ENCODE peak calls at places on chromosomes 3 and 15, in nine cellular contexts. I is SJSA1; K is upper lobe of right lung; M is neuronal stem cell; G is tibial nerve; P is CD4-positive, alpha-beta memory T cell; L is thoracic aorta; A is adrenal gland; R is RWPE2. V is an unnamed sample. For H3K4me1, H3K9me3 and H3K27me3, the result is how much of the 10 kb centered on the place peaks cover.

GRCh38 chr3:78659386-78659987 is 1108.3 kb downstream of the ROBO1 start:
- DNase-seq in G (peak), P (no peak), R (no peak), M (peak), A (peak), L (no peak), K (no peak), I (peak), V (peak)

GRCh38 chr15:90248760-90249122 is 615 bp upstream of the TTLL13 start:
- DNase-seq in L (no peak), K (no peak), R (no peak), M (no peak), A (no peak), I (no peak), G (no peak), P (no peak), V (no peak)

GRCh38 chr15:66761723-66762595 is 59.9 kb downstream of the SMAD6 start:
- DNase-seq in R (peak), I (peak), G (no peak), P (no peak), M (no peak), L (no peak), A (no peak), K (no peak), V (no peak)

GRCh38 chr3:144564011-144564410 is 592.4 kb downstream of the DIPK2A start:
- DNase-seq in A (no peak), R (no peak), M (no peak), K (no peak), L (no peak), I (no peak), P (no peak), G (no peak), V (no peak)

GRCh38 chr15:99436472-99437314 is 129.1 kb upstream of the MEF2A start:
- DNase-seq in L (no peak), P (no peak), A (peak), I (no peak), K (peak), R (peak), G (no peak), M (no peak), V (no peak)

GRCh38 chr3:55474213-55474632 is 12.9 kb downstream of the WNT5A start:
- DNase-seq in R (no peak), A (no peak), L (no peak), M (peak), I (no peak), G (no peak), K (no peak), P (no peak), V (no peak)

GRCh38 chr3:72311425-72311824 is 526.5 kb upstream of the PROK2 start:
- DNase-seq in M (no peak), K (no peak), I (no peak), P (no peak), R (no peak), A (peak), L (no peak), G (no peak), V (no peak)

GRCh38 chr3:134608023-134608758 is 42.6 kb downstream of the KY start:
- DNase-seq in G (no peak), L (no peak), A (no peak), P (no peak), I (no peak), K (no peak), M (no peak), R (no peak), V (no peak)

GRCh38 chr15:47718474-47719440 is 1.5 kb downstream of the SEMA6D start:
- DNase-seq in P (no peak), K (peak), I (peak), L (no peak), M (no peak), G (peak), A (no peak), R (no peak), V (peak)

GRCh38 chr15:73082719-73083275 is 30.5 kb downstream of the NEO1 start:
- DNase-seq in K (no peak), G (no peak), L (no peak), M (no peak), I (no peak), P (no peak), A (no peak), R (no peak), V (no peak)

GRCh38 chr3:17183951-17184550 is 299.3 kb downstream of the PLCL2 start:
- DNase-seq in K (no peak), L (no peak), M (no peak), I (no peak), G (no peak), R (no peak), P (no peak), A (no peak), V (no peak)

GRCh38 chr15:38883987-38884386 is 319.4 kb upstream of the RASGRP1 start:
- DNase-seq in I (peak), P (no peak), K (no peak), G (no peak), A (no peak), M (no peak), L (no peak), R (no peak), V (no peak)

GRCh38 chr3:182921665-182922355 is 58.5 kb downstream of the DCUN1D1 start:
- DNase-seq in K (no peak), M (no peak), G (no peak), I (no peak), L (no peak), R (no peak), P (no peak), A (no peak), V (no peak)

GRCh38 chr3:11136871-11137626 is 17.2 kb upstream of the HRH1 start:
- DNase-seq in A (peak), K (no peak), L (peak), R (peak), G (peak), P (no peak), I (peak), M (no peak), V (no peak)

GRCh38 chr3:71587958-71588357 is 4.4 kb upstream of the FOXP1 start:
- DNase-seq in L (no peak), P (no peak), K (no peak), R (no peak), A (no peak), I (no peak), G (no peak), M (no peak), V (no peak)

GRCh38 chr3:185549111-185549510 is 3.3 kb downstream of the LIPH start:
- DNase-seq in M (no peak), R (peak), A (peak), L (peak), K (no peak), I (peak), P (no peak), G (peak), V (no peak)

GRCh38 chr15:69753867-69754266 is 301.2 kb downstream of the RPLP1 start:
- DNase-seq in K (no peak), A (no peak), G (no peak), P (no peak), L (no peak), M (no peak), I (no peak), R (no peak), V (no peak)

GRCh38 chr3:52498134-52499054 is 3.3 kb downstream of the STAB1 start:
- DNase-seq in R (no peak), L (no peak), K (peak), I (no peak), P (no peak), G (peak), A (peak), M (no peak), V (no peak)

GRCh38 chr15:32837935-32838334 is 120.1 kb downstream of the GREM1 start:
- DNase-seq in R (no peak), G (no peak), L (no peak), P (no peak), K (no peak), I (no peak), A (no peak), M (no peak), V (no peak)

GRCh38 chr3:126398423-126399347 is 4.0 kb downstream of the CFAP100 start:
- DNase-seq in A (no peak), I (no peak), G (no peak), K (peak), M (no peak), R (no peak), P (no peak), L (no peak), V (no peak)

GRCh38 chr3:58383904-58384303 is 49.7 kb downstream of the PDHB start:
- DNase-seq in P (no peak), G (peak), L (no peak), I (peak), K (no peak), R (peak), A (peak), M (no peak), V (no peak)

GRCh38 chr3:36804295-36805055 is 40.1 kb upstream of the DCLK3 start:
- DNase-seq in R (no peak), P (no peak), A (no peak), L (no peak), M (no peak), I (no peak), G (no peak), K (no peak), V (no peak)

GRCh38 chr3:163622384-163622783 is 1455.9 kb downstream of the SI start:
- DNase-seq in L (no peak), P (no peak), G (no peak), M (peak), K (no peak), I (no peak), A (no peak), R (no peak), V (peak)

GRCh38 chr3:10339376-10339955 is 18.6 kb upstream of the SEC13 start:
- DNase-seq in K (no peak), A (no peak), L (no peak), R (no peak), G (no peak), P (no peak), M (no peak), I (no peak), V (no peak)

GRCh38 chr15:70704731-70705130 is 58.6 kb downstream of the UACA start:
- DNase-seq in M (no peak), I (no peak), P (no peak), K (no peak), R (no peak), G (no peak), L (no peak), A (no peak), V (peak)

GRCh38 chr3:178146406-178146831 is 389.8 kb upstream of the KCNMB2 start:
- DNase-seq in A (no peak), R (no peak), K (no peak), L (no peak), G (no peak), M (peak), P (no peak), I (no peak), V (no peak)

GRCh38 chr15:101207867-101208288 is 44.0 kb downstream of the CHSY1 start:
- DNase-seq in A (peak), K (no peak), M (no peak), L (no peak), P (no peak), I (no peak), G (peak), R (peak), V (no peak)

GRCh38 chr3:134306334-134306733 is 55.7 kb upstream of the RYK start:
- DNase-seq in K (no peak), R (no peak), P (no peak), I (no peak), L (no peak), G (no peak), M (no peak), A (no peak), V (no peak)

GRCh38 chr3:183189641-183190040 is 27.1 kb upstream of the LAMP3 start:
- DNase-seq in M (no peak), G (no peak), K (no peak), P (no peak), A (peak), R (no peak), L (no peak), I (no peak), V (no peak)

GRCh38 chr15:33007295-33007855 is 187.1 kb downstream of the FMN1 start:
- DNase-seq in I (peak), P (no peak), L (no peak), K (no peak), R (no peak), M (no peak), G (no peak), A (no peak), V (peak)

GRCh38 chr15:59372352-59373211 is at the start of gene MYO1E:
- DNase-seq in A (peak), P (peak), G (peak), K (peak), M (peak), I (peak), L (peak), R (peak), V (peak)

GRCh38 chr15:67456677-67457529 is 64.0 kb upstream of the C15orf61 start:
- DNase-seq in L (peak), A (peak), I (peak), M (peak), G (peak), R (no peak), K (peak), P (peak), V (peak)

GRCh38 chr3:195102609-195103467 is 168.1 kb downstream of the XXYLT1 start:
- DNase-seq in K (peak), A (peak), P (no peak), M (no peak), L (no peak), G (peak), I (peak), R (no peak), V (no peak)

GRCh38 chr15:65839354-65839901 is 29.9 kb upstream of the RAB11A start:
- DNase-seq in I (no peak), K (no peak), P (no peak), L (no peak), A (no peak), M (no peak), R (no peak), G (no peak), V (peak)

GRCh38 chr3:61181874-61182273 is 69.4 kb downstream of the FHIT start:
- DNase-seq in K (no peak), L (no peak), P (no peak), M (no peak), A (peak), G (no peak), I (no peak), R (no peak), V (no peak)

GRCh38 chr3:85148056-85148455 is 189.3 kb downstream of the CADM2 start:
- DNase-seq in M (no peak), G (no peak), K (no peak), L (no peak), R (no peak), A (no peak), I (no peak), P (no peak), V (no peak)

DNA sequence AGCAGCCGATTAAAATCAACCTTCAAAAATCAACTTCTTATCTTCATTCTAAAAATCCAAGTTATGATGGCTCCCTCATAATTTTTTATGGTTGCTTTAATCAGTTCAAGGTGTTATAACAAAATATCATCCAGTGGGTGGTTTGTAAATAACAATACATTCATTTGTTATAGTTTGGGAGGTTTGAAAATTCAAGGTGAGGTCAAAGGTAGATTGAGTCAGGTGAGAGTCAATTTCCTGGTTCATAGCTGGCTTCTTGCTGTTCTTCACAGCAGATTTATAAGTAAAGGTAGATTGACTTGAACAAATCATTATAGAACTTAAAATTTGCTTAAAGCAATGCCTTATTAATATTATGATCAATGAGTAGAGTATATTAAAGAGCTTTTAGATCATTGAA is 192.8 kb downstream of the CADM2 start:
- DNase-seq in M (no peak), L (no peak), A (no peak), G (no peak), R (no peak), K (no peak), P (no peak), I (no peak), V (no peak)
- H3K4me1 ChIP-seq in M (under half), L (under half), A (under half), G (under half), R (under half), K (under half), P (under half), I (under half), V (under half)

DNA sequence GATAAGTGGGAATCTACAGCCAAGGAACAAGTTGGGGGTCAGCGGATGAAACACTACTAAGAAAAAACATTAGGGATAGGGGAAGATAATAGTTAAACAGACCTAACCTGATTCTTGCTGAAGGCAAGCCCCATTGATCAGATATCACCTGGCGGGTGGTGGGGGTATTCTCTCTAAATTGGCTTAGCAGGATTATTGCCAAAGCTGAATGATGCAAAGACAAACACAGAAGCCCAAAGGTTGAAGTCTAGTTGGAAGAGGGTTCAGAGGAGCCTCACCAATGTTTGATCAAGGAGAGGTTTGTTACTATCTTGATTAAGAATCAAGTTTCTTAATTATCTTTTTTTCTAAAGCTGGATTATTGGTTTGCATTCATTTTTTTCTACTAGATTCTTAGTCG is 371.9 kb upstream of the CNTN4 start:
- DNase-seq in P (no peak), A (no peak), R (no peak), I (no peak), M (no peak), L (no peak), K (no peak), G (no peak), V (no peak)
- H3K9me3 ChIP-seq in P (under half), A (under half), R (under half), I (under half), M (under half), L (under half), K (under half), G (under half), V (under half)

GRCh38 chr15:78304487-78305413 is 5.3 kb upstream of the SKIC8 start:
- DNase-seq in R (no peak), L (no peak), G (no peak), A (no peak), K (no peak), P (no peak), M (no peak), I (no peak), V (no peak)

GRCh38 chr15:78306176-78306774 is 6.9 kb upstream of the SKIC8 start:
- DNase-seq in R (peak), K (no peak), L (no peak), I (peak), M (no peak), G (no peak), P (no peak), A (no peak), V (no peak)

GRCh38 chr15:78301813-78302212 is 2.4 kb upstream of the SKIC8 start:
- DNase-seq in I (no peak), P (no peak), G (no peak), K (no peak), A (no peak), L (no peak), M (no peak), R (peak), V (no peak)

GRCh38 chr15:78302579-78302978 is 3.2 kb upstream of the SKIC8 start:
- DNase-seq in L (no peak), G (no peak), M (no peak), I (peak), P (no peak), A (no peak), K (no peak), R (peak), V (peak)

DNA sequence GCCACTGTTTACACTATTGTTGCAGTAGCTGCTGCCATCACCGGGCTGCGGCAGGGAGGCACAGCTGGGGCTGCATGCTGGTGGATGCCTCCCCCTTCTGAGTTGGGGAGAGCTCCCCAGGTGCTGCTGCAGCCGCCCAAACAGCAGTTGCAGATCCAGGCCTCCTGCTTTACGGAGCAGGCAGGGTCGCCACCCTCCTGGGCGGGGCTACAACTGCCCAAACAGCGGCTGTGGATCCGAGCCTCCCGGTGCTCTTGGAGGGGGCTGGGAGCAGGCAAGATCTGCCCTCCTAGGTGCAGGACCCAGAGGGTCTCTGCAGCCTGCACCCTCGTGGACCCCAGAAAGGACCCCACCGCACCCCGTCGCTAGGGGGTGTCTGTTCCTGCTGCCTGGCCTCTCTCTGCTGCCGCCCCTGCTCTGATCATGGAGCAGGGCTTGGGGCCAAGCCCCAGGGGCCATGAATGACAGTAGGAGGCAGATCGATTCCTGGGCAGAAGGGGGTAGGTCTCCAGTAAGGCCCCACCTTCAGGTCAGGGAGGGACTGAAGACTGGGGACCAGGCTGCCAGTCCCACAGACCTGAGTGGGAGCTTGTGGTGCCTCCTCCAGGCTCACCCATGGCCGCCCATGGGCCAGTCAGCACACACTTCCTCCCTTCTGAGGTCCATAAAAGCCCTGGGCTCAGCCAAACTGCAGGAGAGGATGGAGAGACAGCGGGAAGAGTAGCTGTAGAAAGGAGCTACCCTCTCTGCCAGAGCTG is 4.5 kb upstream of the SKIC8 start:
- DNase-seq in L (no peak), R (peak), A (no peak), P (no peak), G (no peak), I (no peak), K (no peak), M (no peak), V (peak)
- H3K27me3 ChIP-seq in L (under half), R (under half), A (under half), P (under half), G (under half), I (under half), K (under half), M (under half), V (under half)

GRCh38 chr15:40353697-40354096 is 2.9 kb downstream of the PHGR1 start:
- DNase-seq in M (no peak), K (no peak), G (no peak), I (no peak), R (no peak), L (no peak), P (no peak), A (peak), V (no peak)

GRCh38 chr15:40354408-40355171 is 3.4 kb upstream of the DISP2 start:
- DNase-seq in R (no peak), L (no peak), K (no peak), G (no peak), I (peak), A (no peak), M (no peak), P (no peak), V (peak)

GRCh38 chr15:40349163-40349562 is 1.7 kb upstream of the PHGR1 start:
- DNase-seq in M (no peak), L (no peak), G (no peak), K (no peak), A (no peak), P (no peak), I (no peak), R (no peak), V (no peak)

GRCh38 chr15:40355976-40356585 is 1.9 kb upstream of the DISP2 start:
- DNase-seq in M (no peak), K (no peak), L (no peak), P (no peak), R (no peak), A (no peak), G (no peak), I (no peak), V (no peak)

DNA sequence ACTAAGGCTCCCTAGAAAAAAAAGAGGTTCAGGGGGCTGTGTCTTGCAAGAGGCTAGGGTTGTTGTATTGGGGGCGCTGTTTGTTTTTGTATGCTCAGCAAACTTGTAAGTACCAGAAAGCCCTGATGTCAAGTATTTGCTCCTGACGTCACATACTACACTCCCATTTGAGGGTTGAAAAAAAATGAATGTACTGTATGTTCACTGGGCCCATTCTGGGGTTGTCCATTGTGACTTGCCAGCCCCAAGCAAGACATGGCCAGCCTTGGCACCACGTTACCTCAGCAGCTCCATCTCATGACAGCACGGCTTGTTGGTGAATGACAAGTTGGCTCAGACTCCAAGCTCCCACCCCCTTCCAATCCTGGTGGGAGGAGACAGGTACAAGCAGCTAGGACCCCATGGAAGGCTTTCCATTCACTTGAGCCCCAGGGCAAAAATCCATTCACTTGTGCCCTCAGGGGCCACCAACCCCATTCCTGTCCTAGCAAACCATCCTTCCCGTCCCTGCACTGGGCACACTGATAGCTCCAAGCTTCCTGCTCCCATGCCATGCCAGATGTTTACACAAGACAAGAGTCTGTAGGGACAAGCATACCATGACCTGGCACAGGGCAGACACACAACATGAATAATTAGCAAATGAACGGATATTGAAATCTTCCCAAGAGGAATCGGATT is 1.5 kb downstream of the PHGR1 start:
- DNase-seq in P (no peak), M (no peak), L (no peak), G (no peak), K (no peak), I (no peak), R (no peak), A (no peak), V (no peak)
- H3K4me1 ChIP-seq in P (under half), M (under half), L (under half), G (under half), K (under half), I (under half), R (under half), A (under half), V (under half)

V was measured in HAP-1.